ENCODE peak calls at places on chromosome 9, in five cellular contexts. O is neural progenitor cell, Z is tibial artery, S is heart left ventricle, G is Panc1. Y is an unnamed sample.

GRCh38 chr9:83630938-83631457 is 8.1 kb downstream of the IDNK start:
- DNase-seq in S (no peak), G (no peak), Z (no peak), O (peak; percentile 90), Y (no peak)

GRCh38 chr9:86534572-86535258 is 180.5 kb upstream of the TUT7 start:
- DNase-seq in S (no peak), G (no peak), O (no peak), Z (no peak), Y (no peak)

GRCh38 chr9:31870276-31870675 is 514.2 kb upstream of the ACO1 start:
- DNase-seq in S (no peak), G (no peak), O (no peak), Z (no peak), Y (no peak)

GRCh38 chr9:83475741-83476140 is 62.5 kb downstream of the FRMD3 start:
- DNase-seq in O (no peak), S (no peak), Z (no peak), G (no peak), Y (no peak)

GRCh38 chr9:132546148-132547051 is 36.0 kb upstream of the BARHL1 start:
- DNase-seq in S (peak; percentile 25), Z (no peak), O (peak; percentile 75), G (no peak), Y (no peak)

GRCh38 chr9:130887494-130888144 is 9.0 kb downstream of the QRFP start:
- DNase-seq in Z (peak; percentile 66), S (no peak), O (no peak), G (no peak), Y (no peak)

GRCh38 chr9:112378441-112379176 is 1.3 kb upstream of the HSDL2 start:
- DNase-seq in Z (no peak), O (no peak), S (no peak), G (no peak), Y (no peak)

GRCh38 chr9:36443581-36443980 is 43.5 kb upstream of the RNF38 start:
- DNase-seq in Z (no peak), S (no peak), G (no peak), O (no peak), Y (no peak)

GRCh38 chr9:14989811-14990210 is 79.6 kb upstream of the FREM1 start:
- DNase-seq in O (no peak), S (no peak), G (no peak), Z (no peak), Y (no peak)

GRCh38 chr9:133566817-133567216 is 32.3 kb downstream of the ADAMTSL2 start:
- DNase-seq in O (no peak), G (no peak), S (no peak), Z (no peak), Y (no peak)

GRCh38 chr9:35500130-35500748 is 10.3 kb downstream of the RUSC2 start:
- DNase-seq in S (no peak), G (no peak), O (no peak), Z (no peak), Y (no peak)

GRCh38 chr9:91411096-91411771 is 12.4 kb downstream of the NFIL3 start:
- DNase-seq in O (no peak), Z (no peak), S (no peak), G (no peak), Y (no peak)

GRCh38 chr9:25724424-25724823 is 46.2 kb upstream of the TUSC1 start:
- DNase-seq in G (no peak), S (no peak), Z (no peak), O (no peak), Y (no peak)

GRCh38 chr9:134624119-134624826 is 17.3 kb upstream of the COL5A1 start:
- DNase-seq in G (no peak), O (no peak), S (no peak), Z (peak; percentile 64), Y (no peak)

GRCh38 chr9:101235105-101235866 is 149.5 kb downstream of the BAAT start:
- DNase-seq in Z (no peak), G (no peak), O (peak; percentile 58), S (no peak), Y (no peak)

GRCh38 chr9:95028855-95029219 is 288.7 kb downstream of the FANCC start:
- DNase-seq in G (no peak), Z (no peak), O (no peak), S (no peak), Y (no peak)

GRCh38 chr9:2645569-2645968 is 24.0 kb downstream of the VLDLR start:
- DNase-seq in G (no peak), S (no peak), O (no peak), Z (no peak), Y (no peak)

GRCh38 chr9:6506571-6506970 is 93.6 kb downstream of the UHRF2 start:
- DNase-seq in S (no peak), Z (no peak), O (no peak), G (no peak), Y (no peak)

GRCh38 chr9:115879451-115879850 is 274.1 kb upstream of the PAPPA start:
- DNase-seq in Z (no peak), S (no peak), G (no peak), O (no peak), Y (no peak)

GRCh38 chr9:94861589-94862241 is 135.2 kb downstream of the AOPEP start:
- DNase-seq in Z (no peak), O (no peak), G (no peak), S (no peak), Y (no peak)

GRCh38 chr9:107703651-107704050 is 214.1 kb upstream of the KLF4 start:
- DNase-seq in O (no peak), G (no peak), Z (no peak), S (no peak), Y (no peak)

GRCh38 chr9:95574176-95574575 is 57.4 kb upstream of the PTCH1 start:
- DNase-seq in G (no peak), S (no peak), Z (no peak), O (no peak), Y (no peak)

GRCh38 chr9:134800791-134801339 is 79.7 kb upstream of the FCN2 start:
- DNase-seq in S (peak; percentile 53), O (no peak), G (no peak), Z (peak; percentile 82), Y (no peak)

GRCh38 chr9:38026021-38026809 is 42.8 kb downstream of the SHB start:
- DNase-seq in S (peak; percentile 51), O (no peak), G (peak; percentile 71), Z (peak; percentile 79), Y (peak; percentile 41)

GRCh38 chr9:128911529-128912035 is 9.2 kb upstream of the PHYHD1 start:
- DNase-seq in S (peak; percentile 85), Z (peak; percentile 89), O (no peak), G (no peak), Y (peak; percentile 62)

GRCh38 chr9:91144782-91145181 is 216.9 kb downstream of the AUH start:
- DNase-seq in G (no peak), S (no peak), Z (no peak), O (no peak), Y (no peak)

GRCh38 chr9:92342825-92343488 is 17.2 kb downstream of the CENPP start:
- DNase-seq in O (no peak), S (no peak), G (no peak), Z (no peak), Y (no peak)

DNA sequence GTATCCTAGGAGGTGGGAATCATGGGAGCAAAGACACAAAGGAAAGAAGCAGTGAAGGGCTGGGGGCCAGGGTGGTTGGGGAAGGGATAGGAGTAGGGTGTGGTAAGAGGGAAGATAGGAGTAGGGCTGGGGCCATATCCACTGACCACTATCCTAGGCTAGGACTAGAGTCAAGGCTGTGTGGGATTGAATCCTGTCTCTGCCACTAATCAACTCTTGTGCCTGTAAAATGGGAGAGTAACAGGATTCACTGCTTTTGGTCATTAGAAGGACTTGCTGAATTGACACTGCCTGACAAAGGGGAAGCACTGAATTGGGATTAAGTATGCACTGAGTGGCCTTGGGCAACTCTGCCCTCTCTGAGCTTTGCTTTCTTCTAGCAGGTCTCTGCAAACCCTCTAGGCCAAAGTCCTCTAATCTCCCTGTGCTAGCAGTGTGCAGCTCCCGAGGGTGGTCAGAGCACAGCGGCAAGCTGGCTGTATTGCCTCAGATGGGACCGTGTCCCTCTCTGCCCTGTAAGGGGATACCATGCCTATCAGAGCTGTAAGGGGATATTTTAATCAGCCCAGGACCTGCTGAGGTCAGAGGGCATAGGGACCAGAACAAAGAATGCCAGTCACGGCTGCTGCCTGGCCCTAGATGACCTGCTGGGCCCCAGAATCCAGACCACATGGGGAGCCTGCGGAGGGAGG is 12.4 kb upstream of the DAB2IP start:
- DNase-seq in Z (no peak), S (no peak), O (peak; percentile 54), G (no peak), Y (no peak)
- H3K4me1 ChIP-seq in Z (peaks cover 19% of the 10 kb centered on the region), S (peaks cover 55% of the 10 kb centered on the region), O (peaks cover 20% of the 10 kb centered on the region), G (no peaks in the 10 kb centered on the region), Y (peaks cover 4% of the 10 kb centered on the region)

GRCh38 chr9:70258692-70259511 is at the start of gene SMC5:
- DNase-seq in O (peak; percentile 93), Z (peak; percentile 95), G (no peak), S (peak; percentile 92), Y (peak; percentile 89)

GRCh38 chr9:70261131-70261870 is 2.5 kb downstream of the SMC5 start:
- DNase-seq in S (no peak), Z (no peak), O (no peak), G (no peak), Y (no peak)

GRCh38 chr9:70260007-70260443 is 1.2 kb downstream of the SMC5 start:
- DNase-seq in Z (no peak), O (no peak), S (no peak), G (no peak), Y (no peak)

GRCh38 chr9:70259512-70259802 is 679 bp downstream of the SMC5 start:
- DNase-seq in S (no peak), G (no peak), Z (no peak), O (peak; percentile 63), Y (no peak)

DNA sequence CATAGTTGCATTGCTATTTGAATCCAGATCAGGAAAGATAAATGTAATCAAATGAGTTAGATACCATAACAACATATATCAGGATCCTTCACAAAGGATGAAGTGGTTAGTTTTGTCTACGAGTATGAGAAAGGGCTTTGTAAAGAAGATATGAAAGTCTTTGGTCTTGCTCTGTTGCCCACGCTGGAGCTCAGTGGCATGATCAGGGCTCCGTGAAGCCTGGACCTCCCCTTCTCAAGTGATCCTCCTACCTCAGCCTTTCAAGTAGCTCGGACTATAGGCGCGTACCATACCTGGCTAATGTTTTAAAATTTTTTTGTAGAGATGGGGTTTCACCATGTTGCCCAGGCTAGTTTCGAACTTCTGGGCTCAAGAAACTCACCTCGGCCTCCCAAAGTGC is 1.8 kb downstream of the SMC5 start:
- DNase-seq in Z (no peak), S (no peak), O (no peak), G (no peak), Y (no peak)
- H3K4me1 ChIP-seq in Z (peaks cover 27% of the 10 kb centered on the region), S (peaks cover 47% of the 10 kb centered on the region), O (peaks cover 21% of the 10 kb centered on the region), G (peaks cover 12% of the 10 kb centered on the region), Y (peaks cover 5% of the 10 kb centered on the region)

GRCh38 chr9:77909306-77909705 is 122.3 kb downstream of the GNAQ start:
- DNase-seq in Z (no peak), O (no peak), S (no peak), G (no peak), Y (no peak)
- H3K4me1 ChIP-seq in Z (peaks cover 17% of the 10 kb centered on the region), O (peaks cover 14% of the 10 kb centered on the region), S (peaks cover 5% of the 10 kb centered on the region), G (peaks cover 4% of the 10 kb centered on the region), Y (no peaks in the 10 kb centered on the region)

DNA sequence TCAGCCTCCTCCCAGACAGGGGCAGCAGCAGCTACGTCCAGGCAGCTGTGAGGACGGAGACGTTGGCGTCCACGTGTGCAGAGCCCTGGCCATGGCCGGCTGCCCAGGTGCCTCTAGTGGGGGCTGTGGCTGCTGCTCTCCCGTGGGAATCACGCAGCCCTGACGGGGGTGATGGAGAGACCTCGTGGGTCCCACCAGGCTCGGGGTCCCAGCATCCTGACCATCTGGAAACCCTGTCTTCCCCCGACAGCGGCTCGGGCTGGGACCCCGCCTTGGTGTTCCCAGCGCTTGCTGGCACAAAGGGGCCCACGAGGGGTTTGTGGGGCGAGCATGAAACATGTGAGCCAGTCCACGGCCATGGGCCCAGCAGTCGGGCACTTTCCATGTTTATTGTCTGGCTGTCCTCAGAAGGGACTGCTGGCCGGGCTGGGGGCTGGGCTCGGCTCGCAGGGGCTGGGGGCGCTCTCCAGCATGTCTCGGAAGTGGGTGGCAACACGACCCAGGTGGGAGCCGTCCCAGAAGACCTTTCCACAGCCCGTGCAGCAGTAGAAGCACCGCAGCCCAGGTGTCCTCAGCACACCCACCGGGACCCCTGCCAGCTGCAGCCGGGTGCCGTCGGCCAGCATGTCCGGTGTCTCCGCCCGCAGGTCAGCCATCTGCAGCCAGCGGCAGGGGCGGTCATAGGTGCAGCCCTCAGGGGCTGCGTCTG is 4.6 kb upstream of the NRARP start:
- DNase-seq in S (peak; percentile 29), O (no peak), Z (peak; percentile 65), G (no peak), Y (no peak)
- H3K4me1 ChIP-seq in S (peaks cover 41% of the 10 kb centered on the region), O (peaks cover 51% of the 10 kb centered on the region), Z (peaks cover 28% of the 10 kb centered on the region), G (peaks cover 40% of the 10 kb centered on the region), Y (peaks cover 47% of the 10 kb centered on the region)

Y was measured in lung.